ENCODE peak calls at places on chromosomes 2 and 18, in ten cellular contexts. O, M, T, K, V, W, J, Y, S and B are unnamed samples.
A peak's percentile ranks its signal among the peaks of the same experiment; 100 is the strongest.

GRCh38 chr2:17536416-17536815 is 4.1 kb upstream of the VSNL1 start:
- DNase-seq in O (no peak), K (no peak), T (peak; percentile 51), M (no peak), W (no peak), J (no peak), S (no peak), Y (no peak), V (no peak), B (no peak)

GRCh38 chr2:194700726-194701125 is 956.3 kb upstream of the SLC39A10 start:
- DNase-seq in Y (no peak), O (no peak), T (no peak), K (no peak), V (no peak), J (no peak), M (no peak), S (no peak), W (no peak), B (no peak)

GRCh38 chr2:222627764-222628163 is 28.1 kb downstream of the FARSB start:
- DNase-seq in O (no peak), V (no peak), W (no peak), M (no peak), S (no peak), K (no peak), J (no peak), T (no peak), Y (no peak), B (no peak)

GRCh38 chr18:32772580-32773186 is at the start of gene KLHL14:
- DNase-seq in J (no peak), T (no peak), O (peak; percentile 75), S (peak; percentile 17), K (no peak), W (no peak), M (no peak), Y (no peak), V (no peak), B (no peak)

GRCh38 chr2:129934044-129934822 is 45.2 kb upstream of the RAB6C start:
- DNase-seq in J (no peak), S (no peak), K (no peak), V (no peak), O (no peak), M (no peak), T (no peak), W (no peak), Y (no peak), B (peak; percentile 45)

GRCh38 chr2:128475427-128476211 is 157.0 kb upstream of the HS6ST1 start:
- DNase-seq in T (no peak), W (no peak), J (no peak), V (no peak), O (no peak), M (no peak), K (no peak), Y (no peak), S (no peak), B (no peak)

GRCh38 chr2:118580651-118581050 is 266.8 kb downstream of the EN1 start:
- DNase-seq in M (no peak), J (no peak), S (no peak), Y (no peak), T (peak; percentile 26), O (no peak), W (no peak), V (no peak), K (no peak), B (peak; percentile 2)

GRCh38 chr2:198456418-198456817 is 652.0 kb downstream of the PLCL1 start:
- DNase-seq in O (no peak), J (no peak), M (no peak), T (peak; percentile 37), V (no peak), S (no peak), Y (no peak), K (no peak), W (no peak), B (no peak)

GRCh38 chr2:175107146-175107545 is 60.9 kb downstream of the ATF2 start:
- DNase-seq in Y (no peak), W (no peak), O (no peak), S (no peak), V (no peak), J (no peak), M (no peak), T (no peak), K (no peak), B (no peak)

GRCh38 chr2:195009202-195009601 is 647.8 kb upstream of the SLC39A10 start:
- DNase-seq in K (no peak), V (no peak), J (no peak), O (no peak), M (no peak), T (peak; percentile 25), Y (no peak), S (no peak), W (peak; percentile 32), B (peak; percentile 17)